ENCODE peak calls at places on chromosomes 3 and 15, in seven cellular contexts. One of them, this sample, is unnamed.

GRCh38 chr3:171951597-171951996 is 87.8 kb upstream of the FNDC3B start:
- DNase-seq in DND-41: no peak
- DNase-seq in upper lobe of right lung: no peak
- DNase-seq in RWPE1: no peak
- DNase-seq in gastrocnemius medialis: no peak
- DNase-seq in glutamatergic neuron: no peak
- DNase-seq in AG10803: no peak
- DNase-seq in this sample: no peak

GRCh38 chr3:179027326-179027900 is 44.2 kb downstream of the ZMAT3 start:
- DNase-seq in DND-41: peak
- DNase-seq in upper lobe of right lung: no peak
- DNase-seq in RWPE1: no peak
- DNase-seq in gastrocnemius medialis: no peak
- DNase-seq in glutamatergic neuron: no peak
- DNase-seq in AG10803: peak
- DNase-seq in this sample: no peak

GRCh38 chr3:136862611-136862951 is 573 bp downstream of the NCK1 start:
- DNase-seq in DND-41: peak
- DNase-seq in upper lobe of right lung: peak
- DNase-seq in RWPE1: peak
- DNase-seq in gastrocnemius medialis: peak
- DNase-seq in glutamatergic neuron: peak
- DNase-seq in AG10803: peak
- DNase-seq in this sample: no peak

GRCh38 chr3:197454014-197454413 is 101.8 kb downstream of the BDH1 start:
- DNase-seq in DND-41: no peak
- DNase-seq in upper lobe of right lung: peak
- DNase-seq in RWPE1: no peak
- DNase-seq in gastrocnemius medialis: no peak
- DNase-seq in glutamatergic neuron: no peak
- DNase-seq in AG10803: peak
- DNase-seq in this sample: no peak

GRCh38 chr15:66951976-66952375 is 113.4 kb upstream of the SMAD3 start:
- DNase-seq in DND-41: no peak
- DNase-seq in upper lobe of right lung: no peak
- DNase-seq in RWPE1: no peak
- DNase-seq in gastrocnemius medialis: no peak
- DNase-seq in glutamatergic neuron: no peak
- DNase-seq in AG10803: peak
- DNase-seq in this sample: no peak

GRCh38 chr3:174170248-174170647 is 688.9 kb upstream of the NAALADL2 start:
- DNase-seq in DND-41: no peak
- DNase-seq in upper lobe of right lung: no peak
- DNase-seq in RWPE1: no peak
- DNase-seq in gastrocnemius medialis: no peak
- DNase-seq in glutamatergic neuron: no peak
- DNase-seq in AG10803: peak
- DNase-seq in this sample: no peak

GRCh38 chr3:65778966-65779365 is 259.8 kb downstream of the MAGI1 start:
- DNase-seq in DND-41: no peak
- DNase-seq in upper lobe of right lung: no peak
- DNase-seq in RWPE1: no peak
- DNase-seq in gastrocnemius medialis: no peak
- DNase-seq in glutamatergic neuron: no peak
- DNase-seq in AG10803: peak
- DNase-seq in this sample: no peak

GRCh38 chr3:171412054-171412453 is 48.2 kb downstream of the TNIK start:
- DNase-seq in DND-41: no peak
- DNase-seq in upper lobe of right lung: no peak
- DNase-seq in RWPE1: no peak
- DNase-seq in gastrocnemius medialis: no peak
- DNase-seq in glutamatergic neuron: no peak
- DNase-seq in AG10803: no peak
- DNase-seq in this sample: no peak

GRCh38 chr3:106299300-106300098 is 430.7 kb upstream of the CBLB start:
- DNase-seq in DND-41: no peak
- DNase-seq in upper lobe of right lung: no peak
- DNase-seq in RWPE1: peak
- DNase-seq in gastrocnemius medialis: no peak
- DNase-seq in glutamatergic neuron: no peak
- DNase-seq in AG10803: peak
- DNase-seq in this sample: no peak

GRCh38 chr3:18745472-18745871 is 320.3 kb upstream of the SATB1 start:
- DNase-seq in DND-41: no peak
- DNase-seq in upper lobe of right lung: no peak
- DNase-seq in RWPE1: no peak
- DNase-seq in gastrocnemius medialis: no peak
- DNase-seq in glutamatergic neuron: no peak
- DNase-seq in AG10803: no peak
- DNase-seq in this sample: no peak

GRCh38 chr3:37741644-37742043 is 120.0 kb upstream of the CTDSPL start:
- DNase-seq in DND-41: no peak
- DNase-seq in upper lobe of right lung: peak
- DNase-seq in RWPE1: peak
- DNase-seq in gastrocnemius medialis: peak
- DNase-seq in glutamatergic neuron: no peak
- DNase-seq in AG10803: no peak
- DNase-seq in this sample: no peak

GRCh38 chr15:90581771-90582471 is 52.2 kb downstream of the CRTC3 start:
- DNase-seq in DND-41: peak
- DNase-seq in upper lobe of right lung: no peak
- DNase-seq in RWPE1: no peak
- DNase-seq in gastrocnemius medialis: peak
- DNase-seq in glutamatergic neuron: no peak
- DNase-seq in AG10803: no peak
- DNase-seq in this sample: no peak

GRCh38 chr15:88894348-88894818 is 961 bp downstream of the HAPLN3 start:
- DNase-seq in DND-41: no peak
- DNase-seq in upper lobe of right lung: peak
- DNase-seq in RWPE1: peak
- DNase-seq in gastrocnemius medialis: peak
- DNase-seq in glutamatergic neuron: peak
- DNase-seq in AG10803: no peak
- DNase-seq in this sample: peak

GRCh38 chr15:56199038-56199437 is 44.6 kb downstream of the RFX7 start:
- DNase-seq in DND-41: no peak
- DNase-seq in upper lobe of right lung: no peak
- DNase-seq in RWPE1: no peak
- DNase-seq in gastrocnemius medialis: no peak
- DNase-seq in glutamatergic neuron: no peak
- DNase-seq in AG10803: no peak
- DNase-seq in this sample: no peak

GRCh38 chr3:123613543-123613942 is 28.7 kb upstream of the HACD2 start:
- DNase-seq in DND-41: no peak
- DNase-seq in upper lobe of right lung: no peak
- DNase-seq in RWPE1: no peak
- DNase-seq in gastrocnemius medialis: no peak
- DNase-seq in glutamatergic neuron: no peak
- DNase-seq in AG10803: no peak
- DNase-seq in this sample: no peak

GRCh38 chr15:58182460-58183163 is 44.4 kb downstream of the AQP9 start:
- DNase-seq in DND-41: peak
- DNase-seq in upper lobe of right lung: no peak
- DNase-seq in RWPE1: peak
- DNase-seq in gastrocnemius medialis: no peak
- DNase-seq in glutamatergic neuron: peak
- DNase-seq in AG10803: peak
- DNase-seq in this sample: peak

GRCh38 chr15:63195257-63196023 is 6.0 kb downstream of the RAB8B start:
- DNase-seq in DND-41: no peak
- DNase-seq in upper lobe of right lung: no peak
- DNase-seq in RWPE1: no peak
- DNase-seq in gastrocnemius medialis: no peak
- DNase-seq in glutamatergic neuron: no peak
- DNase-seq in AG10803: no peak
- DNase-seq in this sample: no peak

GRCh38 chr15:73946046-73946678 is 19.9 kb downstream of the LOXL1 start:
- DNase-seq in DND-41: peak
- DNase-seq in upper lobe of right lung: peak
- DNase-seq in RWPE1: no peak
- DNase-seq in gastrocnemius medialis: no peak
- DNase-seq in glutamatergic neuron: no peak
- DNase-seq in AG10803: no peak
- DNase-seq in this sample: no peak

GRCh38 chr15:67035886-67036285 is 29.5 kb upstream of the SMAD3 start:
- DNase-seq in DND-41: no peak
- DNase-seq in upper lobe of right lung: no peak
- DNase-seq in RWPE1: no peak
- DNase-seq in gastrocnemius medialis: no peak
- DNase-seq in glutamatergic neuron: no peak
- DNase-seq in AG10803: peak
- DNase-seq in this sample: no peak

GRCh38 chr3:13122101-13123055 is 49.1 kb upstream of the IQSEC1 start:
- DNase-seq in DND-41: no peak
- DNase-seq in upper lobe of right lung: peak
- DNase-seq in RWPE1: no peak
- DNase-seq in gastrocnemius medialis: no peak
- DNase-seq in glutamatergic neuron: no peak
- DNase-seq in AG10803: no peak
- DNase-seq in this sample: no peak

GRCh38 chr15:87779746-87780145 is 476.8 kb downstream of the NTRK3 start:
- DNase-seq in DND-41: no peak
- DNase-seq in upper lobe of right lung: no peak
- DNase-seq in RWPE1: no peak
- DNase-seq in gastrocnemius medialis: no peak
- DNase-seq in glutamatergic neuron: no peak
- DNase-seq in AG10803: no peak
- DNase-seq in this sample: no peak

GRCh38 chr3:47379488-47379899 is 1.3 kb upstream of the PTPN23 start:
- DNase-seq in DND-41: no peak
- DNase-seq in upper lobe of right lung: no peak
- DNase-seq in RWPE1: no peak
- DNase-seq in gastrocnemius medialis: no peak
- DNase-seq in glutamatergic neuron: no peak
- DNase-seq in AG10803: no peak
- DNase-seq in this sample: no peak
- TF ChIP-seq CTCF in DND-41: no peak
- TF ChIP-seq CTCF in upper lobe of right lung: no peak
- TF ChIP-seq CTCF in RWPE1: no peak
- TF ChIP-seq CTCF in gastrocnemius medialis: no peak
- TF ChIP-seq CTCF in glutamatergic neuron: no peak
- TF ChIP-seq CTCF in AG10803: no peak
- TF ChIP-seq CTCF in this sample: no peak

GRCh38 chr3:138112362-138112761 is 3.0 kb downstream of the DZIP1L start:
- DNase-seq in DND-41: no peak
- DNase-seq in upper lobe of right lung: no peak
- DNase-seq in RWPE1: peak
- DNase-seq in gastrocnemius medialis: no peak
- DNase-seq in glutamatergic neuron: no peak
- DNase-seq in AG10803: no peak
- DNase-seq in this sample: no peak

GRCh38 chr3:138113309-138113708 is 2.1 kb downstream of the DZIP1L start:
- DNase-seq in DND-41: no peak
- DNase-seq in upper lobe of right lung: no peak
- DNase-seq in RWPE1: no peak
- DNase-seq in gastrocnemius medialis: no peak
- DNase-seq in glutamatergic neuron: no peak
- DNase-seq in AG10803: peak
- DNase-seq in this sample: no peak

GRCh38 chr3:138114431-138114918 is 933 bp downstream of the DZIP1L start:
- DNase-seq in DND-41: no peak
- DNase-seq in upper lobe of right lung: no peak
- DNase-seq in RWPE1: no peak
- DNase-seq in gastrocnemius medialis: no peak
- DNase-seq in glutamatergic neuron: no peak
- DNase-seq in AG10803: peak
- DNase-seq in this sample: no peak

GRCh38 chr3:138118863-138119766 is 3.7 kb upstream of the DZIP1L start:
- DNase-seq in DND-41: peak
- DNase-seq in upper lobe of right lung: peak
- DNase-seq in RWPE1: peak
- DNase-seq in gastrocnemius medialis: peak
- DNase-seq in glutamatergic neuron: peak
- DNase-seq in AG10803: peak
- DNase-seq in this sample: no peak

DNA sequence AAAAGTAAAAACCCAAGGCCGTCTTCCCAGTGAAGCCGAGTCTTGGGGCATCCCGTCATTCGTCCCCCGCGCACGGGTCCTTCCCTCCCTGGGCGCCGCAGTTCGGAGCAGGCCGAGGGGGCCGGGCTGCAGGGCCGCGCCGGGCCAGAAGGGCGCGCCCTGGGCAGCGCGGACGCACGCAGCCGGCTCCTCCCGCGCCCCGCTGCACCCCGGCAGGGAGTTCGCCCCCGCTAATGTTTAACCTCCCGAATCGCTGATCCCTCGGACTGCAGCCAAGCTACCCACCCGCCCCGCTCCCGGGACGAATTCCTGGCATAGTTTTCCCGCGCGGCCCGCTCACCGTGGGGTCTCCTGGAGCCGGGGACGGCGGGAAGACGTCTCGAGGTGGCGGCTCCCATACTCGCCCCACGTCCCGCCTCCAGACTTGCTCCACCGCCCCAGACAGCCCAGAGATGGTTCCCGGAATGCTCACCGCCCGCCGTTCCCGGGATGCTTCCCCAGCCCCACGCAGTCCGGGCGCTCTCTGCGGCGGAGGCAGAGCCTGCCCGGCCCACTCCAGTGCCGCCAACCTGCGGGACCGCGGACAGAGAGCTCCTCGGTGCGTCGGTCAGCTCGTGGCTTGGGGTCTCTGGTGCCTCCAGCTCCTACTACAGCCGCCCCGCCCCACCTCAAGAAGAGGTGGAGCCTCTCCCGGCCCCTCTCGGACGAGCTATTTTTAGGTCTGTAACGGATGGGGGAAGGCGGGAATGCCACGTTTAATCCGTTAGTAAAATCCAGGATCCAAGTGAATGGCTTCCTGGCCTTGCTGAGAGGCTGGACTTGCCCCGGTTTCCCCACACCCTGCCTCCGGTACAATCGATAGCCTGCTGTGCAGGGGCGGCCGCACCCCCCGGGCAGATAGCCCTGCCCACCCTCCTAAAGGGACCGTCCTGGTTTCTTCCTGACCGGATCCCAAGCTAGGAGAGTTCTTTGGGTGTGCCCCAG is at the start of gene DZIP1L:
- DNase-seq in DND-41: no peak
- DNase-seq in upper lobe of right lung: peak
- DNase-seq in RWPE1: peak
- DNase-seq in gastrocnemius medialis: peak
- DNase-seq in glutamatergic neuron: peak
- DNase-seq in AG10803: peak
- DNase-seq in this sample: peak
- TF ChIP-seq CTCF in DND-41: no peak
- TF ChIP-seq CTCF in upper lobe of right lung: peak
- TF ChIP-seq CTCF in RWPE1: peak
- TF ChIP-seq CTCF in gastrocnemius medialis: peak
- TF ChIP-seq CTCF in glutamatergic neuron: peak
- TF ChIP-seq CTCF in AG10803: no peak
- TF ChIP-seq CTCF in this sample: no peak

GRCh38 chr3:7146529-7146928 is 285.6 kb downstream of the GRM7 start:
- DNase-seq in DND-41: no peak
- DNase-seq in upper lobe of right lung: no peak
- DNase-seq in RWPE1: no peak
- DNase-seq in gastrocnemius medialis: no peak
- DNase-seq in glutamatergic neuron: no peak
- DNase-seq in AG10803: no peak
- DNase-seq in this sample: no peak

GRCh38 chr3:7144696-7145308 is 283.9 kb downstream of the GRM7 start:
- DNase-seq in DND-41: no peak
- DNase-seq in upper lobe of right lung: no peak
- DNase-seq in RWPE1: no peak
- DNase-seq in gastrocnemius medialis: no peak
- DNase-seq in glutamatergic neuron: peak
- DNase-seq in AG10803: no peak
- DNase-seq in this sample: no peak
- TF ChIP-seq CTCF in DND-41: peak
- TF ChIP-seq CTCF in upper lobe of right lung: peak
- TF ChIP-seq CTCF in RWPE1: peak
- TF ChIP-seq CTCF in gastrocnemius medialis: no peak
- TF ChIP-seq CTCF in glutamatergic neuron: peak
- TF ChIP-seq CTCF in AG10803: no peak
- TF ChIP-seq CTCF in this sample: peak

GRCh38 chr3:150503402-150504099 is 42.7 kb downstream of the SERP1 start:
- DNase-seq in DND-41: no peak
- DNase-seq in upper lobe of right lung: no peak
- DNase-seq in RWPE1: no peak
- DNase-seq in gastrocnemius medialis: no peak
- DNase-seq in glutamatergic neuron: no peak
- DNase-seq in AG10803: no peak
- DNase-seq in this sample: no peak
- TF ChIP-seq CTCF in DND-41: peak
- TF ChIP-seq CTCF in upper lobe of right lung: no peak
- TF ChIP-seq CTCF in RWPE1: no peak
- TF ChIP-seq CTCF in gastrocnemius medialis: no peak
- TF ChIP-seq CTCF in glutamatergic neuron: no peak
- TF ChIP-seq CTCF in AG10803: no peak
- TF ChIP-seq CTCF in this sample: no peak